ENCODE peak calls at places on chromosomes 16 and 17, in five cellular contexts. I, R, L, N and E are unnamed samples.

GRCh38 chr17:50609376-50610074 is 25.2 kb upstream of the ABCC3 start:
- DNase-seq in I (no peak), L (no peak), N (no peak), R (no peak), E (no peak)

GRCh38 chr16:27421961-27422740 is 20.2 kb downstream of the IL21R start:
- DNase-seq in N (no peak), I (no peak), R (no peak), L (no peak), E (no peak)

GRCh38 chr16:88430185-88430523 is 22.9 kb upstream of the ZFPM1 start:
- DNase-seq in L (no peak), R (no peak), N (no peak), I (no peak), E (no peak)

GRCh38 chr16:69057400-69058378 is 47.8 kb upstream of the HAS3 start:
- DNase-seq in N (no peak), I (peak; percentile 87), L (no peak), R (peak; percentile 80), E (no peak)

GRCh38 chr17:14672830-14673229 is 371.9 kb downstream of the HS3ST3B1 start:
- DNase-seq in N (no peak), R (peak; percentile 84), I (peak; percentile 51), L (no peak), E (no peak)

GRCh38 chr16:27706803-27707685 is 157.1 kb downstream of the KATNIP start:
- DNase-seq in I (no peak), N (peak; percentile 43), L (no peak), R (no peak), E (no peak)

GRCh38 chr17:18959071-18959844 is 7.3 kb downstream of the SLC5A10 start:
- DNase-seq in I (peak; percentile 23), R (no peak), N (peak; percentile 65), L (no peak), E (no peak)

GRCh38 chr16:24138024-24138423 is 118.1 kb upstream of the CACNG3 start:
- DNase-seq in I (no peak), R (no peak), N (no peak), L (peak; percentile 66), E (no peak)

GRCh38 chr17:70405492-70406220 is 236.3 kb downstream of the KCNJ2 start:
- DNase-seq in I (peak; percentile 80), R (peak; percentile 98), N (no peak), L (no peak), E (no peak)

GRCh38 chr17:17078832-17079231 is 36.6 kb downstream of the MPRIP start:
- DNase-seq in R (no peak), I (no peak), N (peak; percentile 18), L (no peak), E (no peak)

GRCh38 chr16:58086381-58087208 is 42.6 kb downstream of the CFAP20 start:
- DNase-seq in N (peak; percentile 47), R (no peak), L (no peak), I (no peak), E (no peak)

GRCh38 chr16:69563605-69564580 is 1.9 kb upstream of the NFAT5 start:
- DNase-seq in L (peak; percentile 83), I (peak; percentile 10), R (peak; percentile 17), N (no peak), E (no peak)

GRCh38 chr16:54928421-54929089 is 2.1 kb upstream of the IRX5 start:
- DNase-seq in R (no peak), N (peak; percentile 95), I (no peak), L (peak; percentile 15), E (no peak)

GRCh38 chr16:727291-727977 is 528 bp downstream of the HAGHL start:
- DNase-seq in N (peak; percentile 83), L (peak; percentile 71), R (no peak), I (no peak), E (no peak)

GRCh38 chr17:51764387-51764971 is 394.0 kb downstream of the CA10 start:
- DNase-seq in L (peak; percentile 87), N (no peak), R (peak; percentile 63), I (peak; percentile 35), E (peak; percentile 18)

GRCh38 chr17:76554131-76554530 is 14.3 kb downstream of the PRCD start:
- DNase-seq in L (no peak), R (no peak), N (peak; percentile 92), I (no peak), E (peak; percentile 27)

GRCh38 chr16:29808219-29808900 is 2.0 kb downstream of the MAZ start:
- DNase-seq in N (peak; percentile 81), L (no peak), R (no peak), I (no peak), E (no peak)

GRCh38 chr17:17341452-17341851 is 38.3 kb downstream of the NT5M start:
- DNase-seq in L (no peak), N (no peak), R (no peak), I (no peak), E (no peak)

GRCh38 chr16:80972611-80973010 is 34.1 kb downstream of the CMC2 start:
- DNase-seq in R (no peak), N (no peak), L (no peak), I (no peak), E (no peak)

GRCh38 chr17:45092932-45093430 is 31.9 kb downstream of the NMT1 start:
- DNase-seq in R (peak; percentile 99), I (peak; percentile 97), L (no peak), N (peak; percentile 93), E (peak; percentile 91)

GRCh38 chr16:4261557-4262172 is 11.2 kb downstream of the TFAP4 start:
- DNase-seq in I (no peak), R (peak; percentile 30), N (no peak), L (peak; percentile 86), E (no peak)

GRCh38 chr16:30775381-30776099 is 11.5 kb downstream of the ZNF629 start:
- DNase-seq in N (peak; percentile 94), R (peak; percentile 82), L (peak; percentile 96), I (peak; percentile 78), E (peak; percentile 77)

GRCh38 chr16:48734220-48734619 is 124.2 kb upstream of the N4BP1 start:
- DNase-seq in L (no peak), I (no peak), N (no peak), R (no peak), E (no peak)

GRCh38 chr17:80845863-80846671 is 145.6 kb upstream of the CHMP6 start:
- DNase-seq in N (peak; percentile 75), I (no peak), R (no peak), L (no peak), E (no peak)
- H3K27ac ChIP-seq in N (no peak overlapping the region), I (no peak overlapping the region), R (no peak overlapping the region), L (no peak overlapping the region), E (no peak overlapping the region)

DNA sequence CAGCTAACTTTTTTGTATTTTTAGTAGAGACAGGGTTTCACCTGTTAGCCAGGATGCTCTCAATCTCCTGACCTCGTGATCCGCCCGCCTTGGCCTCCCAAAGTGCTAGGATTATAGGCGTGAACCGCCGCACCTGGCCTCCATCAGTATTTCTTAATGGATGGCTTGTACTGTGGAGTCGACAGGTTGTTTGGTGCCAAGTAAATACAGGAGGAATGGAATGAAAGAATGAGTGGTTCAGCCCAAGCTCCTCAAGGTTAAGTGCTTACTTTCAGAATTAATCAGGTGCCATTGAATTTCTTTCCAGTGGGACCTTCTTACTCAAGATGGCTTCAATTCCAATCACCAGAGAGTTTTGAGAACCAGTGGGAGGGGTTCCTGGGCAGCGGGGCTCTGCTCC is 25.0 kb downstream of the ALOX15 start:
- DNase-seq in L (no peak), I (no peak), R (no peak), N (peak; percentile 10), E (no peak)
- H3K27ac ChIP-seq in L (no peak overlapping the region), I (no peak overlapping the region), R (no peak overlapping the region), N (no peak overlapping the region), E (no peak overlapping the region)

GRCh38 chr17:57747221-57748017 is 2.3 kb upstream of the CCDC182 start:
- DNase-seq in I (peak; percentile 29), R (peak; percentile 80), N (no peak), L (peak; percentile 84), E (peak; percentile 3)
- H3K27ac ChIP-seq in I (no peak overlapping the region), R (no peak overlapping the region), N (no peak overlapping the region), L (no peak overlapping the region), E (no peak overlapping the region)

GRCh38 chr16:22222006-22222405 is 15.9 kb downstream of the EEF2K start:
- DNase-seq in N (no peak), R (no peak), I (no peak), L (no peak), E (no peak)
- H3K27ac ChIP-seq in N (no peak overlapping the region), R (no peak overlapping the region), I (no peak overlapping the region), L (no peak overlapping the region), E (no peak overlapping the region)

GRCh38 chr17:27558842-27559505 is 72.0 kb upstream of the LGALS9 start:
- DNase-seq in I (no peak), N (no peak), L (no peak), R (no peak), E (no peak)
- H3K27ac ChIP-seq in I (peak overlapping the region; percentile 88), N (peak overlapping the region; percentile 77), L (peak overlapping the region; percentile 50), R (peak overlapping the region; percentile 51), E (peak overlapping the region; percentile 42)